ENCODE peak calls at places on chromosomes 7 and 10, in six cellular contexts. X is tibial artery; E is CD8-positive, alpha-beta T cell; U is epithelial cell of esophagus; J is Peyer's patch; Y is hepatocyte. R is an unnamed sample.

GRCh38 chr7:1602386-1602785 is 32.6 kb upstream of the PSMG3 start:
- DNase-seq in Y (no peak), J (no peak), E (no peak), X (no peak), U (no peak), R (no peak)

GRCh38 chr7:91367812-91368578 is 103.8 kb downstream of the FZD1 start:
- DNase-seq in X (no peak), U (no peak), Y (no peak), E (no peak), J (no peak), R (no peak)

GRCh38 chr7:120806669-120807068 is 51.3 kb downstream of the TSPAN12 start:
- DNase-seq in X (no peak), J (no peak), Y (no peak), U (peak), E (no peak), R (peak)

GRCh38 chr7:2172311-2173183 is 60.2 kb downstream of the MAD1L1 start:
- DNase-seq in Y (peak), J (no peak), X (peak), E (no peak), U (peak), R (no peak)

GRCh38 chr7:99331002-99331401 is 5.3 kb downstream of the ARPC1A start:
- DNase-seq in J (no peak), X (no peak), U (peak), E (no peak), Y (no peak), R (no peak)

GRCh38 chr10:60828489-60828852 is 50.2 kb downstream of the CDK1 start:
- DNase-seq in Y (no peak), X (no peak), U (no peak), E (no peak), J (no peak), R (no peak)

GRCh38 chr7:68917041-68917651 is 681.1 kb upstream of the AUTS2 start:
- DNase-seq in U (no peak), E (no peak), X (no peak), J (no peak), Y (no peak), R (no peak)

GRCh38 chr10:123331438-123331837 is 177.2 kb downstream of the BUB3 start:
- DNase-seq in X (no peak), Y (peak), U (peak), E (no peak), J (no peak), R (no peak)

GRCh38 chr10:133170092-133170491 is 10.1 kb downstream of the KNDC1 start:
- DNase-seq in Y (no peak), U (no peak), J (peak), X (no peak), E (no peak), R (no peak)

GRCh38 chr10:14032406-14032998 is 298.2 kb downstream of the FRMD4A start:
- DNase-seq in E (peak), Y (peak), X (no peak), U (peak), J (no peak), R (peak)

GRCh38 chr10:88793747-88794299 is 8.7 kb upstream of the LIPM start:
- DNase-seq in Y (no peak), J (no peak), E (no peak), U (peak), X (no peak), R (peak)

GRCh38 chr7:17207220-17207619 is 91.2 kb upstream of the AHR start:
- DNase-seq in J (no peak), U (peak), E (no peak), X (no peak), Y (no peak), R (no peak)

GRCh38 chr7:116025098-116025809 is 5.3 kb downstream of the TFEC start:
- DNase-seq in X (no peak), U (peak), J (no peak), E (no peak), Y (peak), R (no peak)

GRCh38 chr10:124349993-124350280 is 68.8 kb downstream of the OAT start:
- DNase-seq in E (no peak), U (no peak), Y (no peak), J (no peak), X (no peak), R (no peak)

GRCh38 chr7:45239486-45239885 is 81.9 kb downstream of the RAMP3 start:
- DNase-seq in E (no peak), U (peak), X (no peak), J (no peak), Y (no peak), R (no peak)

GRCh38 chr10:100847440-100847839 is 65.3 kb upstream of the SLF2 start:
- DNase-seq in U (peak), J (no peak), Y (no peak), E (no peak), X (no peak), R (no peak)

GRCh38 chr7:47815867-47816266 is 132.4 kb downstream of the PKD1L1 start:
- DNase-seq in J (no peak), Y (no peak), X (no peak), U (no peak), E (no peak), R (no peak)

GRCh38 chr10:43395571-43396060 is 13.4 kb downstream of the HNRNPF start:
- DNase-seq in U (no peak), E (peak), X (no peak), Y (peak), J (peak), R (peak)

GRCh38 chr7:134947329-134947728 is 39.0 kb upstream of the AGBL3 start:
- DNase-seq in E (no peak), X (peak), Y (no peak), J (no peak), U (no peak), R (no peak)

GRCh38 chr7:87984088-87984487 is 50.0 kb downstream of the ADAM22 start:
- DNase-seq in J (no peak), E (no peak), X (no peak), U (no peak), Y (no peak), R (peak)

GRCh38 chr10:30436200-30436599 is 2.2 kb downstream of the MAP3K8 start:
- DNase-seq in E (no peak), J (no peak), Y (peak), U (peak), X (no peak), R (peak)

GRCh38 chr7:1569833-1570632 is at the start of gene PSMG3:
- DNase-seq in J (peak), Y (peak), X (peak), E (peak), U (peak), R (peak)

GRCh38 chr7:47684728-47685127 is 102.8 kb upstream of the TNS3 start:
- DNase-seq in Y (no peak), X (no peak), U (no peak), J (no peak), E (no peak), R (no peak)

GRCh38 chr7:40507166-40507565 is 372.4 kb downstream of the SUGCT start:
- DNase-seq in E (no peak), U (peak), J (no peak), X (no peak), Y (no peak), R (peak)

GRCh38 chr10:71725998-71726672 is 6.6 kb upstream of the C10orf105 start:
- DNase-seq in J (no peak), Y (peak), X (no peak), U (peak), E (no peak), R (peak)

GRCh38 chr7:55523366-55523765 is 48.9 kb downstream of the VOPP1 start:
- DNase-seq in U (no peak), X (no peak), E (no peak), J (no peak), Y (no peak), R (no peak)

GRCh38 chr7:94375167-94375566 is 19.5 kb upstream of the COL1A2 start:
- DNase-seq in U (peak), J (no peak), Y (peak), E (no peak), X (peak), R (no peak)

GRCh38 chr10:76080406-76080805 is 649.0 kb downstream of the LRMDA start:
- DNase-seq in E (no peak), Y (no peak), X (no peak), U (no peak), J (no peak), R (no peak)

GRCh38 chr7:132030161-132030568 is 473.7 kb upstream of the PODXL start:
- DNase-seq in E (no peak), X (no peak), U (no peak), Y (peak), J (peak), R (no peak)

GRCh38 chr7:134697487-134697886 is 50.8 kb downstream of the BPGM start:
- DNase-seq in Y (no peak), U (peak), X (no peak), J (no peak), E (no peak), R (no peak)

GRCh38 chr7:135512135-135512887 is 2.4 kb upstream of the CNOT4 start:
- DNase-seq in E (no peak), Y (peak), J (no peak), X (no peak), U (peak), R (peak)

GRCh38 chr10:35979116-35979515 is 337.0 kb upstream of the FZD8 start:
- DNase-seq in E (no peak), Y (no peak), U (no peak), J (no peak), X (no peak), R (no peak)

GRCh38 chr10:62726142-62726541 is 78.4 kb upstream of the ADO start:
- DNase-seq in E (no peak), U (peak), Y (no peak), X (no peak), J (no peak), R (peak)

GRCh38 chr10:18400201-18400910 is 251.0 kb downstream of the NSUN6 start:
- DNase-seq in J (peak), E (no peak), Y (peak), X (no peak), U (no peak), R (peak)

GRCh38 chr10:51862149-51862548 is 162.8 kb upstream of the CSTF2T start:
- DNase-seq in X (no peak), U (no peak), Y (no peak), J (no peak), E (no peak), R (no peak)

DNA sequence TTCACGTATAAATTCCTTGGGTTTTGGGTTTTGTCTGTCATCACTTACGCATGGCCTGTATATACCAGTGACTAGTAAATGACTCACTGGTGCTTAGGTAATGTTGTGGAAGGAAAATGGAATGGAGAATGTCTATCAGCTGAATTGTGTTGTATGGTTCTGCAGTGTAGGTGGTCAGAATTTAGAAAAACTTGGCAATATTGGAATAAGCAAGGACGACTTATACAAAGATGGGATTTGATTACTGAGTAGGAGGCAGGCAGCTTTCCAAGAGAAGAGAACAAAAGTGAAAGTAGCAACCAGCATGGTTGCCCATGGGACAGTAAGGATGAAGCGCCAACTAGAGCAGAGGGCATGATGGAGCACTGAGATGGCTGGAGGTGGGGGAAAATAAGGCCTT is 168.6 kb upstream of the CSTF2T start:
- DNase-seq in Y (no peak), U (peak), E (no peak), J (no peak), X (no peak), R (no peak)
- H3K4me3 ChIP-seq in Y (no peak), U (no peak), E (no peak), J (no peak), X (no peak), R (no peak)

GRCh38 chr10:87036623-87037022 is 16.5 kb downstream of the FAM25A start:
- DNase-seq in X (no peak), J (no peak), E (no peak), Y (no peak), U (no peak), R (no peak)
- TF ChIP-seq CTCF in X (no peak), J (no peak), E (no peak), Y (no peak), U (no peak), R (no peak)

DNA sequence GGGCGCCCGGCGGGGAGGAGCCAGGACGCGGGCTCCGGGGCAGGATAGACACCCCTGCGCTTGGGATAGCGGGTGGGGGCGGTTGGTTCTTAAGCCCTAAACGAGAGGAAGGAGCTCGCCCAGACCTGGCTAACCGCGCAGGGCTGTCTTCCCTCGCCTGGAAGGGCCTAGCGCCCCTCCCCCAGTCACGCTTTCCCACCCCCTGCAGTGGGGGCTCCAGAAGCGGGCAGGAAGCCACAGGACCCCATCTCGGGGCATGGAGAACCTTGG is 6.5 kb downstream of the SHH start:
- DNase-seq in Y (no peak), E (no peak), X (no peak), U (no peak), J (no peak), R (no peak)
- H3K4me3 ChIP-seq in Y (peak), E (peak), X (peak), U (peak), J (peak), R (no peak)

GRCh38 chr7:100705753-100706671 is at the start of gene POP7:
- DNase-seq in X (peak), J (peak), Y (peak), U (peak), E (peak), R (peak)
- TF ChIP-seq CTCF in X (no peak), J (no peak), Y (no peak), U (no peak), E (no peak), R (no peak)

DNA sequence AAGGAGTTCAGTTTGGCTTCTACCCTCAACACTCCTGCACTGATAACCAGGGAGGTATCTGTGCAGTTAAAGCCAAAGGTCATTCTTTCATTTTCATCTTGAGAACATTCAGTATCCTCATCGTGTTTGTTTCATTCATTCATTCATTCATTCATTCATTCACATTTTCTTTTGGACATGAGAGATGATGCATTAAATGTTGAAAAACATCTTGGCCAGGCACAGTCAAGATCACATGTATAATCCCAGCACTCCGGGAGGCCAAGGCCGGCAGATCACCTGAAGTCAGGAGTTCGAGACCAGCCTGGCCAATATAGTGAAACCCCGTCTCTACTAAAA is 34.3 kb downstream of the APBB1IP start:
- DNase-seq in E (no peak), Y (no peak), J (no peak), X (no peak), U (no peak), R (no peak)
- H3K4me3 ChIP-seq in E (no peak), Y (no peak), J (no peak), X (no peak), U (no peak), R (no peak)

GRCh38 chr10:335151-335800 is 200.0 kb downstream of the ZMYND11 start:
- DNase-seq in Y (no peak), J (no peak), U (peak), X (no peak), E (peak), R (no peak)
- TF ChIP-seq CTCF in Y (no peak), J (no peak), U (no peak), X (no peak), E (no peak), R (no peak)

GRCh38 chr10:1608408-1609037 is 128.8 kb downstream of the ADARB2 start:
- DNase-seq in X (no peak), U (no peak), E (no peak), J (no peak), Y (no peak), R (no peak)
- H3K4me3 ChIP-seq in X (no peak), U (no peak), E (no peak), J (no peak), Y (no peak), R (no peak)

GRCh38 chr7:20197837-20198236 is 19.3 kb downstream of the MACC1 start:
- DNase-seq in Y (no peak), X (no peak), U (no peak), J (no peak), E (no peak), R (no peak)
- TF ChIP-seq CTCF in Y (peak), X (no peak), U (peak), J (peak), E (no peak), R (peak)

DNA sequence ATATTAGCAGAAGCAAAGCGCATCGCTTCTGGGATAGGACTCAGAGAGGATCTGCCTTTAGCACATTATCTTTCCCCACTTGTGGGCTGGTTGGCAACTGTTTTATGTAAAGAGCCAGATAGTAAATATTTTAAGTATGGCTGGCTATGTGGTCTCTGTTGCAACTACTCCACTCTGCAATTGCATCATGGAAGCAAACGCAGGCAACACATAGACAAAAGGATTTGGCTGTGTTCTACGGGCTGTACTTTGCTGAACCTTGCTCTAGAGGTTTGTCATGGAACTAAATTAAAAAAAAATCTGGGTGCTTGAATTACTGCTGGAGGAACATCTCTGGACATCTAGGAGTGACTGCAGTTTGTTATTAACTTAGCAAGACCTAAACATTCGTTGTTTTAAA is 307.8 kb upstream of the TPK1 start:
- DNase-seq in J (no peak), E (no peak), U (no peak), Y (peak), X (no peak), R (no peak)
- H3K4me3 ChIP-seq in J (no peak), E (no peak), U (no peak), Y (no peak), X (no peak), R (no peak)

R was measured in GM12865.